ENCODE peak calls at places on chromosomes 11 and 22, in seven cellular contexts. One of them, this sample, is unnamed.

GRCh38 chr22:31210830-31211503 is 1.1 kb upstream of the LIMK2 start:
- DNase-seq in hepatocyte: no peak
- DNase-seq in CD4-positive, alpha-beta T cell: no peak
- DNase-seq in endothelial cell: peak
- DNase-seq in heart right ventricle: peak
- DNase-seq in mesothelial cell of epicardium: no peak
- DNase-seq in neural progenitor cell: no peak
- DNase-seq in this sample: no peak

GRCh38 chr11:19743622-19744021 is 31.0 kb downstream of the NAV2 start:
- DNase-seq in hepatocyte: no peak
- DNase-seq in CD4-positive, alpha-beta T cell: no peak
- DNase-seq in endothelial cell: no peak
- DNase-seq in heart right ventricle: no peak
- DNase-seq in mesothelial cell of epicardium: no peak
- DNase-seq in neural progenitor cell: no peak
- DNase-seq in this sample: no peak

GRCh38 chr22:49535527-49536125 is 292.0 kb downstream of the BRD1 start:
- DNase-seq in hepatocyte: no peak
- DNase-seq in CD4-positive, alpha-beta T cell: no peak
- DNase-seq in endothelial cell: no peak
- DNase-seq in heart right ventricle: no peak
- DNase-seq in mesothelial cell of epicardium: no peak
- DNase-seq in neural progenitor cell: no peak
- DNase-seq in this sample: no peak

GRCh38 chr22:46057206-46057605 is 80.2 kb upstream of the WNT7B start:
- DNase-seq in hepatocyte: no peak
- DNase-seq in CD4-positive, alpha-beta T cell: no peak
- DNase-seq in endothelial cell: no peak
- DNase-seq in heart right ventricle: no peak
- DNase-seq in mesothelial cell of epicardium: no peak
- DNase-seq in neural progenitor cell: no peak
- DNase-seq in this sample: no peak

GRCh38 chr22:45204751-45205623 is 35.7 kb downstream of the KIAA0930 start:
- DNase-seq in hepatocyte: no peak
- DNase-seq in CD4-positive, alpha-beta T cell: no peak
- DNase-seq in endothelial cell: no peak
- DNase-seq in heart right ventricle: no peak
- DNase-seq in mesothelial cell of epicardium: no peak
- DNase-seq in neural progenitor cell: no peak
- DNase-seq in this sample: no peak

GRCh38 chr11:69644962-69645675 is 4.2 kb downstream of the CCND1 start:
- DNase-seq in hepatocyte: no peak
- DNase-seq in CD4-positive, alpha-beta T cell: no peak
- DNase-seq in endothelial cell: no peak
- DNase-seq in heart right ventricle: no peak
- DNase-seq in mesothelial cell of epicardium: peak
- DNase-seq in neural progenitor cell: no peak
- DNase-seq in this sample: no peak

GRCh38 chr11:91776660-91777059 is 448.0 kb upstream of the FAT3 start:
- DNase-seq in hepatocyte: no peak
- DNase-seq in CD4-positive, alpha-beta T cell: no peak
- DNase-seq in endothelial cell: no peak
- DNase-seq in heart right ventricle: peak
- DNase-seq in mesothelial cell of epicardium: no peak
- DNase-seq in neural progenitor cell: no peak
- DNase-seq in this sample: no peak

GRCh38 chr22:30859714-30860095 is 108.9 kb downstream of the MORC2 start:
- DNase-seq in hepatocyte: peak
- DNase-seq in CD4-positive, alpha-beta T cell: no peak
- DNase-seq in endothelial cell: no peak
- DNase-seq in heart right ventricle: no peak
- DNase-seq in mesothelial cell of epicardium: no peak
- DNase-seq in neural progenitor cell: no peak
- DNase-seq in this sample: no peak

GRCh38 chr11:118628432-118628831 is 21.0 kb downstream of the PHLDB1 start:
- DNase-seq in hepatocyte: no peak
- DNase-seq in CD4-positive, alpha-beta T cell: no peak
- DNase-seq in endothelial cell: no peak
- DNase-seq in heart right ventricle: peak
- DNase-seq in mesothelial cell of epicardium: no peak
- DNase-seq in neural progenitor cell: no peak
- DNase-seq in this sample: no peak

GRCh38 chr22:35742342-35743100 is 24.8 kb downstream of the APOL5 start:
- DNase-seq in hepatocyte: no peak
- DNase-seq in CD4-positive, alpha-beta T cell: no peak
- DNase-seq in endothelial cell: no peak
- DNase-seq in heart right ventricle: peak
- DNase-seq in mesothelial cell of epicardium: no peak
- DNase-seq in neural progenitor cell: no peak
- DNase-seq in this sample: no peak

GRCh38 chr22:43381693-43382092 is 30.1 kb upstream of the MPPED1 start:
- DNase-seq in hepatocyte: no peak
- DNase-seq in CD4-positive, alpha-beta T cell: no peak
- DNase-seq in endothelial cell: no peak
- DNase-seq in heart right ventricle: no peak
- DNase-seq in mesothelial cell of epicardium: no peak
- DNase-seq in neural progenitor cell: no peak
- DNase-seq in this sample: no peak

GRCh38 chr11:30853470-30853869 is 267.3 kb upstream of the MPPED2 start:
- DNase-seq in hepatocyte: no peak
- DNase-seq in CD4-positive, alpha-beta T cell: no peak
- DNase-seq in endothelial cell: no peak
- DNase-seq in heart right ventricle: no peak
- DNase-seq in mesothelial cell of epicardium: no peak
- DNase-seq in neural progenitor cell: no peak
- DNase-seq in this sample: no peak

DNA sequence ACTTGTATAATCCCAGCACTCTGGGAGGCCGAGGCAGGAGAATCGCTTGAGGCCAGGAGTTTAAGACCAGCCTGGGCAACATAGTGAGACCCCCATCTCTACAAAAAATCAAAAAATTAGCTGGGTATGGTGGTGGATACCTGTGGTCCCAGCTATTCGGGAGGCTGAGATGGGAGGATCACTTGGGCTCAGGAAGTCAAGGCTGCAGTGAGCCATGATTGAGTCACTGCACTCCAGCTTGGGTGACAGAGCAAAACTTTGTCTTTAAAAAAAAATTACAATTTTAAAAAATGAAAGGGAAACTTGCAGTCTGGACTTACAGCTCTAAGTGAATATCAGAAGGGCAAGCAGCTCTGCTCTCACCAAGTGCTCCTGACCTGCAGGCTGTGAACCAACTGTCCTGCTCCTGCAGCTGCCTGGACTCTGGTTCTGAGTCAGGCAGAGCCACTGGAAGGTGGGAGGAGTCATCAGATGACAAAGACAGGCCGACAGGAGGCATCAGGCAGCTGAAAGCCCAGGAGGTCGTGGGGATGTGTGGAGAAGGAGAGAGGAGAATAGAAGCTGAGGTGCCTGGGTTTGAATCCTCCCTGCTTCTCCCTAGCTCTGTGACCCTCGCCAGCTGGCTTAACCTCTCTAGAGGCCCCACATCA is 9.6 kb downstream of the SMTNL1 start:
- DNase-seq in hepatocyte: peak
- DNase-seq in CD4-positive, alpha-beta T cell: no peak
- DNase-seq in endothelial cell: no peak
- DNase-seq in heart right ventricle: no peak
- DNase-seq in mesothelial cell of epicardium: no peak
- DNase-seq in neural progenitor cell: peak
- DNase-seq in this sample: no peak
- TF ChIP-seq CTCF in hepatocyte: no peak
- TF ChIP-seq CTCF in CD4-positive, alpha-beta T cell: no peak
- TF ChIP-seq CTCF in endothelial cell: no peak
- TF ChIP-seq CTCF in heart right ventricle: no peak
- TF ChIP-seq CTCF in mesothelial cell of epicardium: no peak
- TF ChIP-seq CTCF in neural progenitor cell: peak
- TF ChIP-seq CTCF in this sample: no peak

GRCh38 chr11:60915250-60915914 is 1.4 kb downstream of the TMEM109 start:
- DNase-seq in hepatocyte: peak
- DNase-seq in CD4-positive, alpha-beta T cell: peak
- DNase-seq in endothelial cell: peak
- DNase-seq in heart right ventricle: peak
- DNase-seq in mesothelial cell of epicardium: no peak
- DNase-seq in neural progenitor cell: peak
- DNase-seq in this sample: peak
- TF ChIP-seq CTCF in hepatocyte: peak
- TF ChIP-seq CTCF in CD4-positive, alpha-beta T cell: no peak
- TF ChIP-seq CTCF in endothelial cell: no peak
- TF ChIP-seq CTCF in heart right ventricle: peak
- TF ChIP-seq CTCF in mesothelial cell of epicardium: no peak
- TF ChIP-seq CTCF in neural progenitor cell: peak
- TF ChIP-seq CTCF in this sample: peak

DNA sequence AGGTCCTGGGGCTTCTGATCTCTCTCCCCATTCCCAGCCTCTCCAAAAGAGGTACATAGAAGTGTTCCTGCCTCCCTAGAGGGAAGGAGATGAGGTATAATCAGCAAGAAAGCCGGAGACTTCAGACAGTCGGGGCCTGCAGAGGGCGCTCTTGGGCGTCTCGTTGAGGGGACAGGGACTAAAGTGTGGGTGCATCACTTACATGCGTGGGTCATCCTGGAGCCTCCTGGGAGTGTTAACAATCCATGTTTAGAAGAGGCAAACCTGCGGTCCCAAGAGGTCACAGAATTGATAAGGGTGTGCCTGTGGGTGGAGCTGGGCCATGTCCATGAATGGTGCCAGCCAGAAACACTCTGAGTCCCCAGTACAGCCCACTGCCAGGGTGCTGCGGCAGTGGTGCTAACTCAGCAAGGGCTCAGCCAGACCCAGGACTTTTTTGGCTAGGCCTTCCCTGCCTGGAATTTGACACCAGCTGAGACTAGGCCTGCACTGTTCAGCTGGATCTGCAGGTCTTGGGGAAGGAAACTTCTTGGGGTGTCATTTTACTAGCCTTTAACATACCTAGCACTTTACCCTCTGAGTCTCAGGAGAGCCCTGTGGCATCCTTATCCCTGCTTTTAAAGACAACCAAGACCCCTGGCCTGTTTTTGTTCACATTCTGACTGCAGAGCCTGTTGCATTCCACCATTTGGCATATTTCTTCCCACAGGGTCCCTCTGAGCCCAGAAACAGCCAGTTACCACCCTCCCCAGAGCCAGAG is 5.5 kb downstream of the YDJC start:
- DNase-seq in hepatocyte: peak
- DNase-seq in CD4-positive, alpha-beta T cell: peak
- DNase-seq in endothelial cell: peak
- DNase-seq in heart right ventricle: no peak
- DNase-seq in mesothelial cell of epicardium: no peak
- DNase-seq in neural progenitor cell: peak
- DNase-seq in this sample: no peak
- TF ChIP-seq CTCF in hepatocyte: peak
- TF ChIP-seq CTCF in CD4-positive, alpha-beta T cell: no peak
- TF ChIP-seq CTCF in endothelial cell: peak
- TF ChIP-seq CTCF in heart right ventricle: no peak
- TF ChIP-seq CTCF in mesothelial cell of epicardium: no peak
- TF ChIP-seq CTCF in neural progenitor cell: peak
- TF ChIP-seq CTCF in this sample: peak

GRCh38 chr11:133338588-133338987 is 193.7 kb downstream of the OPCML start:
- DNase-seq in hepatocyte: no peak
- DNase-seq in CD4-positive, alpha-beta T cell: no peak
- DNase-seq in endothelial cell: no peak
- DNase-seq in heart right ventricle: no peak
- DNase-seq in mesothelial cell of epicardium: no peak
- DNase-seq in neural progenitor cell: no peak
- DNase-seq in this sample: no peak
- TF ChIP-seq CTCF in hepatocyte: no peak
- TF ChIP-seq CTCF in CD4-positive, alpha-beta T cell: no peak
- TF ChIP-seq CTCF in endothelial cell: no peak
- TF ChIP-seq CTCF in heart right ventricle: no peak
- TF ChIP-seq CTCF in mesothelial cell of epicardium: no peak
- TF ChIP-seq CTCF in neural progenitor cell: no peak
- TF ChIP-seq CTCF in this sample: no peak

GRCh38 chr22:33923660-33924246 is 3.5 kb upstream of the LARGE1 start:
- DNase-seq in hepatocyte: peak
- DNase-seq in CD4-positive, alpha-beta T cell: no peak
- DNase-seq in endothelial cell: peak
- DNase-seq in heart right ventricle: peak
- DNase-seq in mesothelial cell of epicardium: no peak
- DNase-seq in neural progenitor cell: peak
- DNase-seq in this sample: no peak
- TF ChIP-seq CTCF in hepatocyte: peak
- TF ChIP-seq CTCF in CD4-positive, alpha-beta T cell: peak
- TF ChIP-seq CTCF in endothelial cell: peak
- TF ChIP-seq CTCF in heart right ventricle: peak
- TF ChIP-seq CTCF in mesothelial cell of epicardium: peak
- TF ChIP-seq CTCF in neural progenitor cell: peak
- TF ChIP-seq CTCF in this sample: peak

GRCh38 chr11:122215244-122215992 is 99.4 kb upstream of the BLID start:
- DNase-seq in hepatocyte: peak
- DNase-seq in CD4-positive, alpha-beta T cell: no peak
- DNase-seq in endothelial cell: peak
- DNase-seq in heart right ventricle: peak
- DNase-seq in mesothelial cell of epicardium: peak
- DNase-seq in neural progenitor cell: peak
- DNase-seq in this sample: no peak
- TF ChIP-seq CTCF in hepatocyte: peak
- TF ChIP-seq CTCF in CD4-positive, alpha-beta T cell: peak
- TF ChIP-seq CTCF in endothelial cell: peak
- TF ChIP-seq CTCF in heart right ventricle: peak
- TF ChIP-seq CTCF in mesothelial cell of epicardium: peak
- TF ChIP-seq CTCF in neural progenitor cell: peak
- TF ChIP-seq CTCF in this sample: peak

GRCh38 chr11:64152841-64153691 is 12.8 kb downstream of the MACROD1 start:
- DNase-seq in hepatocyte: peak
- DNase-seq in CD4-positive, alpha-beta T cell: peak
- DNase-seq in endothelial cell: peak
- DNase-seq in heart right ventricle: peak
- DNase-seq in mesothelial cell of epicardium: no peak
- DNase-seq in neural progenitor cell: peak
- DNase-seq in this sample: peak
- TF ChIP-seq CTCF in hepatocyte: peak
- TF ChIP-seq CTCF in CD4-positive, alpha-beta T cell: peak
- TF ChIP-seq CTCF in endothelial cell: peak
- TF ChIP-seq CTCF in heart right ventricle: peak
- TF ChIP-seq CTCF in mesothelial cell of epicardium: peak
- TF ChIP-seq CTCF in neural progenitor cell: peak
- TF ChIP-seq CTCF in this sample: peak